ENCODE peak calls at places on chromosome 11, in five cellular contexts. E, O, L, K and P are unnamed samples.

GRCh38 chr11:586376-587316 is 10.4 kb downstream of the PHRF1 start:
- DNase-seq in K (no peak), O (no peak), E (no peak), L (no peak), P (no peak)

GRCh38 chr11:3861698-3862097 is 6.2 kb downstream of the STIM1 start:
- DNase-seq in K (peak), O (no peak), L (no peak), E (no peak), P (no peak)

GRCh38 chr11:109132539-109132938 is 289.5 kb upstream of the C11orf87 start:
- DNase-seq in L (peak), O (no peak), K (peak), E (no peak), P (no peak)

GRCh38 chr11:46450846-46451470 is 59.4 kb upstream of the CHRM4 start:
- DNase-seq in O (no peak), L (no peak), K (no peak), E (no peak), P (no peak)

GRCh38 chr11:57474751-57475115 is 14.4 kb downstream of the RTN4RL2 start:
- DNase-seq in E (no peak), K (peak), L (no peak), O (no peak), P (no peak)

GRCh38 chr11:57903441-57904123 is 120.1 kb upstream of the OR9Q1 start:
- DNase-seq in K (no peak), E (no peak), O (no peak), L (no peak), P (no peak)

GRCh38 chr11:55920537-55920936 is 6.2 kb upstream of the OR5W2 start:
- DNase-seq in E (peak), O (no peak), L (no peak), K (no peak), P (no peak)

GRCh38 chr11:107859459-107860239 is 1.1 kb upstream of the SLC35F2 start:
- DNase-seq in E (peak), O (no peak), K (peak), L (no peak), P (peak)

GRCh38 chr11:68855205-68855978 is 13.7 kb upstream of the CPT1A start:
- DNase-seq in O (no peak), K (peak), E (peak), L (peak), P (peak)

GRCh38 chr11:115941481-115941993 is 437.3 kb upstream of the CADM1 start:
- DNase-seq in L (peak), K (no peak), O (peak), E (peak), P (peak)

GRCh38 chr11:33721984-33722383 is 14.2 kb downstream of the CD59 start:
- DNase-seq in K (no peak), E (no peak), O (no peak), L (no peak), P (no peak)

GRCh38 chr11:101516546-101516945 is 67.3 kb downstream of the TRPC6 start:
- DNase-seq in O (no peak), E (no peak), L (no peak), K (peak), P (no peak)

GRCh38 chr11:89436071-89436470 is 55.1 kb downstream of the NOX4 start:
- DNase-seq in E (no peak), L (no peak), O (peak), K (no peak), P (no peak)

GRCh38 chr11:15668718-15669117 is 554.0 kb downstream of the INSC start:
- DNase-seq in K (no peak), L (no peak), O (no peak), E (no peak), P (no peak)

GRCh38 chr11:15707971-15708370 is 593.2 kb downstream of the INSC start:
- DNase-seq in K (peak), L (no peak), O (no peak), E (peak), P (peak)

GRCh38 chr11:116853461-116854073 is 16.1 kb upstream of the APOA1 start:
- DNase-seq in E (no peak), K (no peak), L (peak), O (peak), P (no peak)

GRCh38 chr11:58524232-58525036 is 16.5 kb upstream of the OR5B21 start:
- DNase-seq in L (peak), K (peak), E (no peak), O (peak), P (peak)

GRCh38 chr11:2891901-2892214 is 6.3 kb upstream of the CDKN1C start:
- DNase-seq in K (no peak), O (no peak), L (no peak), E (peak), P (no peak)

GRCh38 chr11:15199693-15200092 is 85.0 kb downstream of the INSC start:
- DNase-seq in L (no peak), E (no peak), O (no peak), K (no peak), P (peak)

GRCh38 chr11:75469785-75470405 is 36.9 kb upstream of the KLHL35 start:
- DNase-seq in E (no peak), K (no peak), L (no peak), O (no peak), P (no peak)

GRCh38 chr11:1310772-1311468 is 1.5 kb upstream of the TOLLIP start:
- DNase-seq in L (no peak), E (no peak), K (no peak), O (no peak), P (no peak)

GRCh38 chr11:35747638-35748037 is 85.1 kb downstream of the TRIM44 start:
- DNase-seq in E (no peak), O (no peak), K (peak), L (no peak), P (no peak)

GRCh38 chr11:114820621-114821020 is 142.3 kb downstream of the NXPE2 start:
- DNase-seq in E (no peak), O (no peak), K (no peak), L (no peak), P (no peak)

GRCh38 chr11:19934828-19935259 is 222.2 kb downstream of the NAV2 start:
- DNase-seq in O (no peak), L (no peak), K (no peak), E (no peak), P (no peak)

GRCh38 chr11:30919389-30920172 is 333.4 kb upstream of the MPPED2 start:
- DNase-seq in O (no peak), L (peak), K (no peak), E (no peak), P (no peak)

GRCh38 chr11:94758671-94759070 is 9.5 kb upstream of the AMOTL1 start:
- DNase-seq in E (no peak), K (no peak), L (no peak), O (no peak), P (no peak)

GRCh38 chr11:2257023-2257700 is 13.2 kb downstream of the ASCL2 start:
- DNase-seq in K (no peak), O (no peak), E (peak), L (no peak), P (peak)

GRCh38 chr11:62999649-63000048 is 14.9 kb upstream of the SLC22A6 start:
- DNase-seq in O (no peak), L (no peak), E (no peak), K (no peak), P (no peak)

GRCh38 chr11:33329705-33330329 is 72.6 kb downstream of the HIPK3 start:
- DNase-seq in O (peak), E (no peak), L (peak), K (peak), P (no peak)

GRCh38 chr11:121199516-121199915 is 93.1 kb upstream of the SC5D start:
- DNase-seq in O (no peak), E (no peak), K (peak), L (no peak), P (no peak)

GRCh38 chr11:65773784-65774411 is 6.9 kb downstream of the AP5B1 start:
- DNase-seq in E (no peak), K (no peak), O (no peak), L (no peak), P (no peak)
- TF ChIP-seq CTCF in E (no peak), K (peak), O (peak), L (no peak), P (no peak)

GRCh38 chr11:96102664-96103068 is 178.8 kb upstream of the MTMR2 start:
- DNase-seq in O (peak), E (no peak), K (no peak), L (no peak), P (no peak)

GRCh38 chr11:96105944-96106343 is 182.0 kb upstream of the MTMR2 start:
- DNase-seq in O (no peak), K (no peak), L (no peak), E (no peak), P (no peak)

GRCh38 chr11:96103102-96103501 is 179.2 kb upstream of the MTMR2 start:
- DNase-seq in L (no peak), O (no peak), K (no peak), E (no peak), P (no peak)

GRCh38 chr11:96105197-96105895 is 181.4 kb upstream of the MTMR2 start:
- DNase-seq in O (no peak), E (no peak), K (no peak), L (no peak), P (no peak)

GRCh38 chr11:96103721-96104120 is 179.8 kb upstream of the MTMR2 start:
- DNase-seq in O (no peak), E (no peak), L (no peak), K (no peak), P (no peak)
- H3K27ac ChIP-seq in O (peak), E (no peak), L (no peak), K (no peak), P (no peak)

GRCh38 chr11:48020092-48020755 is 39.9 kb downstream of the PTPRJ start:
- DNase-seq in L (peak), E (no peak), K (no peak), O (no peak), P (no peak)
- TF ChIP-seq CTCF in L (peak), E (peak), K (no peak), O (no peak), P (no peak)

DNA sequence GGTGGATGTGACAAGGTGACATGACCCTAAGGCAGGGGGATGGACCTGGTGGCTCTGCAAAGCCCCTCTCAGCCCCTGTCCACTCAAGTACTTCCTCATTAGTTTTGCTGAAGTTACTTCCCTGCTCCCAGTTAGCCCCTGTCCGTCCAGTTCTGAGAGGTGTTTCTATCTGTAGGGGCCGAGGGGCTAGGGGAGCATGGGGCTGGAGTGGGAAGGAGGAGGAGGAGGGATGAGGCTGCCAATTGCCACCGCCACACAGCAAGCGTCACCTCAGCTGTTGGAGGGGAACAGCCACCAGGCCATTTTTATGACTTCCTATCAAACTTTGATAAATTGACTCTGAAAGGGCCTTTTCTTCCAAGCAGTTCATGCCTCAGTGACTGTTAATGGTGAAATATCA is 136.8 kb downstream of the ST3GAL4 start:
- DNase-seq in E (no peak), K (no peak), O (no peak), L (no peak), P (no peak)
- H3K27ac ChIP-seq in E (no peak), K (no peak), O (no peak), L (no peak), P (no peak)

DNA sequence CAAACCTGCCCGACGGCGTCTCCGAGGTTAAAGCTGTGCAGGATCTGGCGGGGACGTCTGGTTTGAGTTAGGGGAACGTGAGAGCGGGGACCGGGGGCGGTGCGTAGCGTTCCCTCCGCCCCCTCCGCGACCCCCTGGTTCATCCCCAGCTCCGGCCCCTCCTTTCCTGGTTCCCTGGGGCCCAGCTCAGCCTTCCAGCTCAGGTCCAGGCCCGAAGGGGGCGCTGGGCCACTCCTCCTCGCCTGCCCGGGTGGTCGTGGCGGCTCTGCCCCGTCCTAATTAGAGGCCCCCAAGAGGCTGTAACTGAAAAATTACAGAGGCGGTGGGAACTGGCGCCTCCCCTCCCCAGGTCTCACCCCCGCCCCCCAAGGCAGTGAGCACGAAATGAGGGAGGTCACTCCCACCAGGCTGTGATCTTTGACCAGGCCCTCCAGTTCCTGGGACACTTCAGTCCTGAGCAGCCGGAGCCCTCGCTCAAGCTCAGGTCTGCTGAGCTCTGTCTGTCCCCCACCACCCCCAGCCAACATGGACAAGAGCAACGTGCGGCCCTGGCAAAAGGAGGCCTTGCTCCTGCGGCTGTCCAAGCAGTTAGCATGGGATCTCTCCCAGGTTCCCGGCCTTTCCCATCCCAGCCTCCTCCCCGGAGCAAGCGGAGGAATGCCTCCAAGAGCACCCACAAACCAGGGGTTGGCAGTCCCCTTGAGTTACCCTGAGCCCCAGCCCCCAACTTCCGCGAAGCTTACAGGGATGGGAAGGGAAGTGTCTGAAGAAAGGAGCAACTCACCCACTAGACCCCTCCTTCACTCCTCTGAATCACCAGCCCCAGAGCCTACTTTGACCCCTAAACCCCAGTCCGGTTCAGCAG is 3.3 kb downstream of the CD248 start:
- DNase-seq in K (peak), L (no peak), E (peak), O (no peak), P (no peak)
- TF ChIP-seq CTCF in K (peak), L (no peak), E (no peak), O (peak), P (no peak)

GRCh38 chr11:64772318-64773018 is 5.9 kb downstream of the SF1 start:
- DNase-seq in K (no peak), L (no peak), O (no peak), E (no peak), P (no peak)
- H3K27ac ChIP-seq in K (peak), L (peak), O (no peak), E (peak), P (peak)